ENCODE peak calls at places on chromosomes 4 and X, in four cellular contexts. J is NCI-H1105; Q is stimulated activated CD8-positive, alpha-beta memory T cell treated with anti-CD3 and anti-CD28 coated beads, Interleukin-2, amount 100 ng/mL, for 48 hours; I is MCF 10A. E is an unnamed sample.

GRCh38 chr4:153467154-153467896 is 1.2 kb downstream of the TMEM131L start:
- DNase-seq in J (peak), Q (peak), I (peak), E (peak)

GRCh38 chrX:71573591-71573990 is 4.6 kb upstream of the GCNA start:
- DNase-seq in J (no peak), Q (no peak), I (no peak), E (no peak)

GRCh38 chr4:183658362-183659028 is 490 bp downstream of the RWDD4 start:
- DNase-seq in J (no peak), Q (peak), I (peak), E (peak)

GRCh38 chrX:80237072-80237471 is 183.2 kb upstream of the TENT5D start:
- DNase-seq in J (no peak), Q (no peak), I (no peak), E (no peak)

GRCh38 chr4:94765653-94766052 is 7.9 kb downstream of the BMPR1B start:
- DNase-seq in J (no peak), Q (no peak), I (peak), E (no peak)

GRCh38 chr4:151537726-151538125 is 128.8 kb downstream of the FHIP1A start:
- DNase-seq in J (no peak), Q (no peak), I (peak), E (no peak)

GRCh38 chr4:129747756-129748155 is 651.8 kb downstream of the C4orf33 start:
- DNase-seq in J (peak), Q (no peak), I (no peak), E (no peak)

GRCh38 chr4:53616219-53616618 is 24.9 kb upstream of the LNX1 start:
- DNase-seq in J (no peak), Q (no peak), I (no peak), E (no peak)

GRCh38 chr4:85777908-85778808 is 303.2 kb downstream of the ARHGAP24 start:
- DNase-seq in J (no peak), Q (no peak), I (peak), E (no peak)

GRCh38 chr4:10438924-10439323 is 18.3 kb downstream of the ZNF518B start:
- DNase-seq in J (no peak), Q (no peak), I (no peak), E (no peak)

GRCh38 chrX:123626962-123627361 is 105.9 kb downstream of the THOC2 start:
- DNase-seq in J (no peak), Q (no peak), I (no peak), E (no peak)

GRCh38 chrX:143634701-143635442 is 1.0 kb downstream of the SLITRK4 start:
- DNase-seq in J (no peak), Q (no peak), I (no peak), E (no peak)

GRCh38 chrX:47576021-47576898 is 6.0 kb upstream of the TIMP1 start:
- DNase-seq in J (no peak), Q (no peak), I (no peak), E (no peak)

GRCh38 chr4:113385500-113385899 is 336.0 kb downstream of the ANK2 start:
- DNase-seq in J (no peak), Q (no peak), I (no peak), E (no peak)

GRCh38 chr4:85406185-85406584 is 68.8 kb upstream of the ARHGAP24 start:
- DNase-seq in J (no peak), Q (no peak), I (no peak), E (no peak)

GRCh38 chr4:108426493-108426892 is 193.9 kb upstream of the RPL34 start:
- DNase-seq in J (no peak), Q (no peak), I (no peak), E (no peak)

GRCh38 chr4:175947117-175947722 is 118.4 kb upstream of the WDR17 start:
- DNase-seq in J (no peak), Q (no peak), I (peak), E (no peak)

GRCh38 chrX:154750301-154751120 is at the start of gene GAB3:
- DNase-seq in J (peak), Q (no peak), I (no peak), E (no peak)

GRCh38 chr4:96558466-96558865 is 718.6 kb downstream of the PDHA2 start:
- DNase-seq in J (no peak), Q (no peak), I (no peak), E (no peak)

GRCh38 chrX:15158736-15159406 is 111.0 kb downstream of the ASB9 start:
- DNase-seq in J (no peak), Q (no peak), I (peak), E (no peak)

GRCh38 chrX:123851010-123851409 is 8.8 kb upstream of the XIAP start:
- DNase-seq in J (no peak), Q (no peak), I (no peak), E (no peak)

GRCh38 chr4:148795156-148795864 is 353.1 kb upstream of the NR3C2 start:
- DNase-seq in J (no peak), Q (no peak), I (no peak), E (no peak)

GRCh38 chr4:25792200-25792791 is 70.5 kb downstream of the SEL1L3 start:
- DNase-seq in J (no peak), Q (no peak), I (peak), E (no peak)

GRCh38 chrX:149962859-149963757 is 24.8 kb upstream of the EOLA2 start:
- DNase-seq in J (peak), Q (no peak), I (peak), E (no peak)

GRCh38 chrX:48153769-48154168 is 23.3 kb downstream of the SPACA5B start:
- DNase-seq in J (no peak), Q (no peak), I (no peak), E (no peak)

GRCh38 chrX:153875391-153876111 is 10.4 kb downstream of the L1CAM start:
- DNase-seq in J (peak), Q (peak), I (peak), E (peak)

GRCh38 chr4:41747230-41748055 is 1.1 kb downstream of the PHOX2B start:
- DNase-seq in J (no peak), Q (no peak), I (no peak), E (no peak)

GRCh38 chrX:34900691-34901090 is 41.9 kb upstream of the FAM47B start:
- DNase-seq in J (no peak), Q (no peak), I (peak), E (no peak)

GRCh38 chr4:20249333-20249732 is 2.4 kb upstream of the SLIT2 start:
- DNase-seq in J (no peak), Q (no peak), I (peak), E (no peak)

GRCh38 chr4:11511321-11511720 is 82.6 kb upstream of the HS3ST1 start:
- DNase-seq in J (no peak), Q (no peak), I (no peak), E (no peak)

GRCh38 chr4:172982151-172982590 is 186.4 kb upstream of the GALNT7 start:
- DNase-seq in J (peak), Q (no peak), I (peak), E (no peak)

GRCh38 chr4:16294455-16294854 is 68.2 kb upstream of the TAPT1 start:
- DNase-seq in J (no peak), Q (no peak), I (no peak), E (no peak)

GRCh38 chr4:21802406-21802805 is 146.2 kb downstream of the KCNIP4 start:
- DNase-seq in J (no peak), Q (no peak), I (peak), E (no peak)

GRCh38 chr4:93764647-93765246 is 63.8 kb upstream of the ATOH1 start:
- DNase-seq in J (no peak), Q (no peak), I (peak), E (no peak)

GRCh38 chrX:56978172-56978571 is 17.2 kb downstream of the SPIN3 start:
- DNase-seq in J (peak), Q (no peak), I (peak), E (peak)

GRCh38 chr4:7023901-7024300 is 19.3 kb upstream of the TADA2B start:
- DNase-seq in J (no peak), Q (no peak), I (no peak), E (no peak)

GRCh38 chr4:72860766-72861165 is 208.8 kb downstream of the COX18 start:
- DNase-seq in J (no peak), Q (no peak), I (no peak), E (no peak)

E was measured in T-helper 17 cell.